ENCODE peak calls at places on chromosome 5, in four cellular contexts. J is CD8-positive, alpha-beta T cell; U is breast epithelium; A is nephron progenitor cell. O is an unnamed sample.

GRCh38 chr5:69493235-69493925 is 790 bp downstream of the OCLN start:
- DNase-seq in A (peak), U (peak), J (no peak), O (no peak)

GRCh38 chr5:3394877-3395599 is 200.6 kb upstream of the IRX1 start:
- DNase-seq in A (no peak), J (no peak), U (no peak), O (no peak)

GRCh38 chr5:107381189-107381856 is 289.4 kb downstream of the EFNA5 start:
- DNase-seq in U (no peak), J (no peak), A (no peak), O (no peak)

GRCh38 chr5:72281764-72282499 is 38.1 kb downstream of the MRPS27 start:
- DNase-seq in J (no peak), U (no peak), A (no peak), O (no peak)

GRCh38 chr5:9835121-9835770 is 205.1 kb upstream of the TAS2R1 start:
- DNase-seq in A (peak), J (no peak), U (no peak), O (no peak)

GRCh38 chr5:68746220-68747076 is 347.4 kb upstream of the SLC30A5 start:
- DNase-seq in A (no peak), J (no peak), U (no peak), O (no peak)

GRCh38 chr5:143086851-143087637 is 316.4 kb downstream of the NR3C1 start:
- DNase-seq in J (no peak), U (no peak), A (no peak), O (no peak)

GRCh38 chr5:181187500-181188213 is 17.3 kb downstream of the TRIM7 start:
- DNase-seq in U (peak), A (peak), J (no peak), O (no peak)

GRCh38 chr5:150464554-150465012 is 15.0 kb upstream of the RPS14 start:
- DNase-seq in A (no peak), J (no peak), U (no peak), O (no peak)

GRCh38 chr5:31995714-31996113 is 178.4 kb downstream of the GOLPH3 start:
- DNase-seq in J (no peak), A (no peak), U (no peak), O (no peak)

GRCh38 chr5:1514027-1514818 is 9.5 kb downstream of the LPCAT1 start:
- DNase-seq in U (peak), A (no peak), J (no peak), O (no peak)

GRCh38 chr5:139251281-139251687 is 42.3 kb upstream of the MATR3 start:
- DNase-seq in J (peak), A (no peak), U (no peak), O (no peak)

DNA sequence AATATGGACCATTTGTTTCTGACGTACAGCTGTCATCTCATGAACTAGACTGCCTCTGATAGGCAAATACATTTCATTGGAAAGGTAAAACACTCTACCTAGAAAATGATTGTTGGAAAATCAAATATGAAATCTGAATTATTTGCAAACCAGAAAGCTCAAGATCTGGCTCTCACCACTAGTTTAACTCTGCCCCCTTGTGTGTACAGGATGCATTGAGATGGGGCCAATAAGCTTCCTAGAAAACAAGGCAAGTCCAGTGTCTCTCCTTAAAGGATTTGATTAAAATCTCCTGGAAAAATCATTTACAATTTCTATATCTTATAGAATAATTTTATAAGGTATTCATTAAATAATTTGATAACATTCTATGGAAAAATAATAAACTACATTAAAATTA is 311.9 kb upstream of the ANKH start:
- DNase-seq in A (no peak), U (no peak), J (no peak), O (no peak)
- TF ChIP-seq CTCF in A (no peak), U (no peak), J (no peak), O (no peak)

GRCh38 chr5:165805756-165806155 is 2300.3 kb downstream of the MAT2B start:
- DNase-seq in A (no peak), U (no peak), J (no peak), O (no peak)
- TF ChIP-seq CTCF in A (no peak), U (no peak), J (no peak), O (peak)

DNA sequence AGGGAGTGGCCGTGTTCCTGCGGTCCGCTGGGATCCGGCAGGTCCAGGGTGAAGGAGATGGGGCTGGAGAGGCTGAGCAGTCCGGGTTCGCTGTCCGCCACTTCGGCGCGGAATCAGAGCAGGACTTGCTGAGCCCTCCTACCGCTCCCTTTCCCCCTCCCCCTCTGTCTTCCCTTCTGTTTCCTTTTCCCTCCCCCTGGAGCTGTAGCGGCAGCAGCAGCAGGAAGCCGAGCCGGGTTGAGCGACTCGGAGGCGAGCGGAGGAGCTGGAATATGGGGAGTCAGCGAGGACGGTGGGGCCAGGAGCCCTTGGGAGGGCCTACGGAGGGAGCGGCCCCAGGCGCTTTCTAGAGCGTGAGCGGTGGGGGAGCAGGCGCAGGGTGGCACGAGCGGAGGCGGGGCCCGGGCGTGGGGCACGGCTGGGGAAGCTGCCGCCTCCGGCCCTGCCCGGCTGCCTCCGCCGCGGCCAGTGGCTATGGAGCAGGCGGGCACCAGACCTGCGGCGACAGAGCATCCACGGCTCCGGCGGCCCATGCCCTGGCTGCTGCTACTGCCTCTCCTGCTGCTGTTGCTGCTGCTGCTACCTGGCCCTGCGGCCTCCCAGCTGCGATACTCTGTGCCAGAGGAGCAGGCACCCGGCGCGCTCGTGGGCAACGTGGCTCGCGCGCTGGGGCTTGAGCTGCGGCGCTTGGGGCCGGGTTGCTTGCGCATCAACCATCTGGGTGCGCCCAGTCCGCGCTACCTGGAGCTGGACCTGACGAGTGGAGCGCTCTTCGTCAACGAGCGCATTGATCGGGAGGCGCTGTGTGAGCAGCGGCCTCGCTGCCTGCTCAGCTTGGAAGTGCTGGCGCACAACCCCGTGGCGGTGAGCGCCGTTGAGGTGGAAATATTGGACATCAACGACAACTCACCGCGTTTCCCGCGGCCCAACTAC is at the start of gene PCDHAC2:
- DNase-seq in A (peak), J (no peak), U (no peak), O (peak)
- TF ChIP-seq CTCF in A (no peak), J (no peak), U (no peak), O (no peak)

GRCh38 chr5:43039468-43040286 is 442 bp downstream of the ANXA2R start:
- DNase-seq in A (peak), U (no peak), J (peak), O (no peak)
- TF ChIP-seq CTCF in A (no peak), U (no peak), J (no peak), O (peak)

DNA sequence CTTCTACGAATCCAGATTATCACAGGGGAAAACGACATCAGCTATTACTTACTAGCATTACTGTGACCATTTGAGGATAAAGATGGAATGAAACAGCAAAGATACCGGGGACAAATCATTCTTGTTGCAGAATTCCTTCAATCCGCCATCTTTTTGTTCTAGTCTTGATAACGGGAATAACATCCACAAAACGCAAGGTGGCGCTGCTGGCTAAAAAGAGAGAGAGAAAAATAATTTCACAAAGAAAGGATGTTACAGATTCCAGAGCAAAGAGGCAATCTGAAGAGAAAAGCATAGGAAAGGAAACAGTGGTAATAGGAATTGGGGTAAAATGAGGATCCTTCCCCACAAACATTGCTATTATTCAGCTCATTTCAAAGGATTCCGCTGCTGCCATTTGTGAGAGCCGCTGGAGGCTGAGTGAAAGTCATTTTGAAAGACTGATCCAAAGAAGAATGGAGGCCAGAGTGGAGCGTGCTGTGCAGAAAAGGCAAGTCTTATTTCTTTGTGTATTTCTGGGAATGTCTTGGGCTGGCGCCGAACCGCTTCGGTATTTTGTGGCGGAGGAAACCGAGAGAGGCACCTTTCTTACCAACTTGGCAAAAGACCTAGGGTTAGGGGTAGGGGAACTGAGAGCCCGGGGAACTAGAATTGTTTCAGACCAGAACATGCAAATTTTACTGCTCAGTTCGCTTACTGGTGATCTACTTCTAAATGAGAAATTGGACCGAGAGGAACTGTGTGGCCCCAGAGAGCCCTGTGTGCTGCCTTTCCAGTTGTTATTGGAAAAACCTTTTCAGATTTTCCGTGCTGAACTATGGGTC is at the start of gene PCDHB7:
- DNase-seq in U (no peak), A (peak), J (no peak), O (no peak)
- TF ChIP-seq CTCF in U (peak), A (peak), J (peak), O (peak)

GRCh38 chr5:115549154-115549553 is 4.6 kb upstream of the FEM1C start:
- DNase-seq in U (no peak), A (no peak), J (no peak), O (no peak)
- TF ChIP-seq CTCF in U (no peak), A (no peak), J (no peak), O (peak)

GRCh38 chr5:155408465-155408864 is 394.9 kb downstream of the KIF4B start:
- DNase-seq in U (no peak), A (no peak), J (no peak), O (no peak)

GRCh38 chr5:155406815-155407214 is 393.3 kb downstream of the KIF4B start:
- DNase-seq in J (no peak), A (no peak), U (no peak), O (no peak)

GRCh38 chr5:155402927-155403645 is 389.5 kb downstream of the KIF4B start:
- DNase-seq in U (no peak), A (no peak), J (no peak), O (no peak)
- TF ChIP-seq CTCF in U (no peak), A (no peak), J (no peak), O (no peak)